ENCODE peak calls at places on chromosomes 4 and X, in ten cellular contexts. S, O, F, U, B, G, J, T, K and N are unnamed samples. For H3K27me3 and H4K20me1, the result is how much of the 10 kb centered on the place peaks cover.

GRCh38 chrX:96776966-96777365 is 92.3 kb downstream of the DIAPH2 start:
- DNase-seq in S (no peak), O (no peak), F (peak), U (peak), B (no peak), G (no peak), J (peak), T (no peak), K (no peak), N (no peak)

GRCh38 chr4:2006956-2007653 is 1.7 kb downstream of the NELFA start:
- DNase-seq in S (no peak), O (no peak), F (no peak), U (no peak), B (no peak), G (no peak), J (no peak), T (no peak), K (no peak), N (no peak)

GRCh38 chr4:55635760-55636621 is at the start of gene NMU:
- DNase-seq in S (peak), O (peak), F (peak), U (no peak), B (peak), G (peak), J (peak), T (peak), K (peak), N (no peak)

GRCh38 chr4:139030614-139031235 is 15.1 kb downstream of the NOCT start:
- DNase-seq in S (peak), O (peak), F (peak), U (peak), B (peak), G (peak), J (peak), T (peak), K (peak), N (no peak)

GRCh38 chr4:74473155-74473811 is 28.3 kb downstream of the AREG start:
- DNase-seq in S (no peak), O (no peak), F (peak), U (peak), B (peak), G (peak), J (peak), T (no peak), K (peak), N (peak)

GRCh38 chrX:9207142-9207541 is 173.2 kb upstream of the FAM9B start:
- DNase-seq in S (no peak), O (no peak), F (no peak), U (peak), B (no peak), G (no peak), J (no peak), T (no peak), K (no peak), N (no peak)

GRCh38 chr4:173879286-173879908 is 349.4 kb upstream of the HAND2 start:
- DNase-seq in S (no peak), O (no peak), F (no peak), U (no peak), B (no peak), G (peak), J (no peak), T (no peak), K (no peak), N (no peak)

GRCh38 chr4:52172166-52172565 is 121.1 kb downstream of the SPATA18 start:
- DNase-seq in S (peak), O (no peak), F (peak), U (peak), B (no peak), G (peak), J (peak), T (no peak), K (peak), N (no peak)

GRCh38 chr4:158965208-158965607 is 137.7 kb upstream of the RAPGEF2 start:
- DNase-seq in S (no peak), O (no peak), F (no peak), U (no peak), B (no peak), G (no peak), J (no peak), T (no peak), K (no peak), N (no peak)

GRCh38 chr4:188254211-188254610 is 115.0 kb downstream of the TRIML1 start:
- DNase-seq in S (no peak), O (no peak), F (no peak), U (no peak), B (no peak), G (no peak), J (no peak), T (no peak), K (no peak), N (no peak)

DNA sequence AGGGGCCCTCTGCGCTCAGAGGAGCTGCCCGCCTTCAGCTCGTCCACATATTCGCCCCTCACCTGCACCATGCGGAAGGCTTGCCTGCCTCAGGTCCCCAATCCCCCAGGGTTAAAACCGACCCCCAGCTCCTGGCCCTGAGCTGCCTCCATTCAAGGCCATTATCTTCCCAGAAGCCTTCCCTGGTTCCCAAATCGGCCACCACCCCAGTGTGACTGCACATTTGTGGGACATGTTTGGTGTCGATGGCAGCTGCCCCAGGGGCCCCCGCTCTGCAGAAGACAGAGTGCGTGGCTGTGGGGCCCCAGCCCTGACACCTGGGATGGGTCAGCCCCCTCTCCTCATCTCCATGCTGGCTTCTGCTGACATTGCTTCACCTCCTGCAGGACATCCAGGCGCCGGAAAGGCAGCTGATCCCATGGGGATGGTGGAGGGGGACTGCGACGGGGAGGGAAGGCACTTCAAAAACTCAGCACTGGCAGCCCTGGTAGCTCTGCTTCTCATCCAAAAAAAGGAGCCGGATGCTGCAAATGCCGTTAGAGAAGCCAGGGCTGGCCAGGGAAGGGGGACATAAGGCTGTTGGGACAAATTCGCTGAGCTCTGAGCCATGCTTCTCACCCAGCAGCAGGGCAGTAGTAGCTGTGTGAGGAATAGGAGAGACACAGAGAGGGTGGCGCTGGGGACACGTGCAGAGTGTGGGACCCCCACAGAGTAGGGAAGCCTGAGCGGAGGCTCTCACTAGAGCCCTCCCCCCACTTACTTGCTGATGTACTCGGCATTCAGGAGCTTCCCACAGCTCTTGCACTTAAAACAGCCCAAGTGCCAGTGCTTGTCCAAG is 78.5 kb downstream of the ABLIM2 start:
- DNase-seq in S (peak), O (no peak), F (no peak), U (no peak), B (no peak), G (no peak), J (no peak), T (no peak), K (no peak), N (no peak)
- H3K27ac ChIP-seq in S (no peak), O (no peak), F (no peak), U (no peak), B (no peak), G (no peak), J (no peak), T (no peak), K (no peak), N (no peak)

GRCh38 chr4:81508786-81509574 is 37.3 kb upstream of the RASGEF1B start:
- DNase-seq in S (no peak), O (no peak), F (no peak), U (no peak), B (no peak), G (no peak), J (no peak), T (no peak), K (no peak), N (no peak)

GRCh38 chr4:81507530-81507929 is 35.8 kb upstream of the RASGEF1B start:
- DNase-seq in S (no peak), O (no peak), F (no peak), U (no peak), B (no peak), G (no peak), J (no peak), T (no peak), K (no peak), N (no peak)

GRCh38 chr4:81504685-81505598 is 33.2 kb upstream of the RASGEF1B start:
- DNase-seq in S (no peak), O (no peak), F (no peak), U (peak), B (no peak), G (no peak), J (peak), T (peak), K (no peak), N (no peak)

GRCh38 chr4:81509822-81510221 is 38.1 kb upstream of the RASGEF1B start:
- DNase-seq in S (no peak), O (no peak), F (no peak), U (no peak), B (no peak), G (no peak), J (no peak), T (peak), K (no peak), N (no peak)

GRCh38 chr4:81506731-81507130 is 35.0 kb upstream of the RASGEF1B start:
- DNase-seq in S (no peak), O (no peak), F (no peak), U (no peak), B (no peak), G (no peak), J (no peak), T (no peak), K (no peak), N (no peak)
- H3K27me3 ChIP-seq in S (under half), O (under half), F (under half), U (under half), B (under half), G (under half), J (under half), T (under half), K (under half), N (under half)

DNA sequence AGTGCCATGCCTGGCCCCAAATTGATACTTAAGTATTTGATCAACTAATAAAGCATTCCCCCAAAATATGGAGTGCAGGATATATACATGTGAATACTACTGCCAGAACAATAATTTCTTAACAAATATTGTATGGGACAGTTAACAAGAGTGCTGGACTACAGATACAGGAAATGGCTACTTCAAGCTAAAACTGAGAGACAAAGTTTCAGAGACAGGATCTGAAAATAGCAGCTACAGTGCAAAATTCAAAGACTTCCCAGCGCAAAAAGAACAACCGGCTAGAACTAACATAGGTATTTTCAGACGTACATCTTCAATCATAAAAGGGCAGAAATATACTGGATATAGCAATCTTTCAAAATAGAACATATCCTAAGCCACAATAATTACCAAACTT is 6.3 kb downstream of the ATRX start:
- DNase-seq in S (no peak), O (no peak), F (no peak), U (no peak), B (no peak), G (no peak), J (no peak), T (peak), K (no peak), N (no peak)
- H4K20me1 ChIP-seq in S (half or more), O (under half), F (half or more), U (under half), B (half or more), G (half or more), J (under half), T (under half), K (under half), N (under half)

DNA sequence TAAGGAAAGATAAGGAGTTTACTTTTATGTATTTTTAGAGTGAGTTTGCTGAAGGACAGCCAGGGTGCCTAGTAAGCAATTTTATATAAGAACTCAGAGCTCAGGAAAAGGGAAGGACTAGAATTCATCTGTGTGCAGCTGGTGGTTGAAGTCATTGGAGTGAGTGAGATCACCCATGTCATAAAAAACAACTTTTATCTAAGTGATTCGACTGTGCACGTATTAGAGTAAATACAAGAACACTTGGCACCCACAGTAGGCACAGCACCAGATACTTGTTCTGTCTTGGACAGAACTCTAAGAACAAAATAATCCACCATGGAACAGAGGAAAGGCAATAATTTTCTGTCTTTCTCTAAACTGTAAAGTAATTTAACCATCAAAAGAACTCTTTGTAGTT is 31.6 kb downstream of the SYNPO2 start:
- DNase-seq in S (no peak), O (no peak), F (peak), U (peak), B (no peak), G (peak), J (no peak), T (no peak), K (no peak), N (no peak)
- H3K27ac ChIP-seq in S (no peak), O (no peak), F (no peak), U (no peak), B (no peak), G (peak), J (no peak), T (no peak), K (no peak), N (no peak)

GRCh38 chrX:17842769-17843525 is 18.2 kb downstream of the RAI2 start:
- DNase-seq in S (no peak), O (no peak), F (no peak), U (peak), B (no peak), G (no peak), J (peak), T (no peak), K (no peak), N (no peak)
- H3K27me3 ChIP-seq in S (under half), O (under half), F (under half), U (under half), B (under half), G (under half), J (under half), T (under half), K (under half), N (under half)

GRCh38 chr4:26346203-26346620 is 25.4 kb downstream of the RBPJ start:
- DNase-seq in S (peak), O (no peak), F (no peak), U (no peak), B (no peak), G (no peak), J (no peak), T (no peak), K (no peak), N (no peak)

GRCh38 chr4:26343041-26343403 is 22.2 kb downstream of the RBPJ start:
- DNase-seq in S (no peak), O (no peak), F (no peak), U (no peak), B (no peak), G (no peak), J (peak), T (no peak), K (peak), N (no peak)

GRCh38 chr4:26344901-26345300 is 24.1 kb downstream of the RBPJ start:
- DNase-seq in S (no peak), O (no peak), F (no peak), U (no peak), B (no peak), G (no peak), J (no peak), T (no peak), K (no peak), N (no peak)

GRCh38 chr4:26342328-26343040 is 21.7 kb downstream of the RBPJ start:
- DNase-seq in S (no peak), O (peak), F (peak), U (peak), B (peak), G (peak), J (peak), T (no peak), K (peak), N (no peak)

GRCh38 chr4:26345541-26345940 is 24.7 kb downstream of the RBPJ start:
- DNase-seq in S (no peak), O (no peak), F (no peak), U (no peak), B (no peak), G (no peak), J (no peak), T (no peak), K (no peak), N (no peak)
- H4K20me1 ChIP-seq in S (half or more), O (under half), F (under half), U (under half), B (under half), G (half or more), J (under half), T (under half), K (under half), N (under half)

DNA sequence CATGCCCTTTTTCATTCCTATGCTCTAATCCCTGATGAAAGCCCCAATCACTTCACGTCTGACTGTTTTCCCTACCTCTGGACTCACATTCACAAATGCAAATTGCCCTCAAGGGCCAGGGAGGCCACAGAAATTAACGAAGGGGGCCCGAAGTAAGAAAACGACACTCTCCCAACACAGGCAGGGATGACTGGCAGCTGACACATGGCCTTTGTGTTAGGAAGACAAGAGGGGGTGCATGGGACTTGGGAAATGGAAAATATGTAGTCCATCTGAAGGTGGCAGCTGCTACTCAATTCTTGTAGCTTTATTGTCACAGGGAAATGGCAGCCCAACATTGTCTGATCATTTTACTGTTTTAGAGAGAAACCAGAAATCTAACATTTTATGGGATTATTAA is 12.3 kb upstream of the SPARCL1 start:
- DNase-seq in S (no peak), O (no peak), F (no peak), U (no peak), B (no peak), G (no peak), J (no peak), T (no peak), K (no peak), N (no peak)
- H3K27ac ChIP-seq in S (no peak), O (no peak), F (no peak), U (no peak), B (no peak), G (no peak), J (no peak), T (no peak), K (no peak), N (no peak)

GRCh38 chrX:140501940-140502468 is 2.9 kb downstream of the SOX3 start:
- DNase-seq in S (peak), O (no peak), F (no peak), U (no peak), B (no peak), G (no peak), J (no peak), T (no peak), K (no peak), N (no peak)
- H3K27me3 ChIP-seq in S (under half), O (under half), F (half or more), U (under half), B (under half), G (half or more), J (under half), T (under half), K (under half), N (half or more)